ENCODE peak calls at places on chromosomes 13 and 19, in eight cellular contexts. D, H, X, I, F, B, G and U are unnamed samples.

GRCh38 chr19:55620410-55620809 is 4.0 kb downstream of the ZNF784 start:
- DNase-seq in G (no peak), X (no peak), B (no peak), H (no peak), D (peak; percentile 60), I (peak; percentile 87), F (no peak), U (no peak)

GRCh38 chr19:18499055-18499775 is 22.7 kb downstream of the ELL start:
- DNase-seq in G (peak; percentile 85), H (no peak), F (no peak), X (no peak), B (no peak), I (no peak), D (no peak), U (no peak)

GRCh38 chr13:31908696-31909386 is 122.7 kb upstream of the FRY start:
- DNase-seq in I (peak; percentile 89), D (no peak), B (no peak), G (no peak), F (no peak), X (no peak), H (no peak), U (peak; percentile 51)

GRCh38 chr19:1307755-1308303 is 22.2 kb downstream of the EFNA2 start:
- DNase-seq in H (no peak), D (no peak), I (no peak), X (no peak), B (no peak), G (no peak), F (no peak), U (no peak)

GRCh38 chr13:94173312-94173854 is 306.1 kb downstream of the DCT start:
- DNase-seq in H (no peak), X (peak; percentile 19), F (peak; percentile 59), G (peak; percentile 79), D (no peak), B (no peak), I (no peak), U (no peak)

GRCh38 chr13:26320766-26321165 is 66.8 kb downstream of the CDK8 start:
- DNase-seq in D (no peak), F (no peak), I (no peak), G (no peak), X (no peak), H (no peak), B (no peak), U (no peak)

GRCh38 chr13:110028838-110029621 is 242.6 kb upstream of the IRS2 start:
- DNase-seq in F (no peak), D (no peak), X (no peak), I (no peak), B (no peak), G (no peak), H (no peak), U (no peak)

GRCh38 chr19:12796146-12797071 is 5.1 kb downstream of the JUNB start:
- DNase-seq in D (peak; percentile 84), B (peak; percentile 63), F (no peak), H (peak; percentile 85), X (peak; percentile 60), G (peak; percentile 91), I (peak; percentile 73), U (peak; percentile 93)

GRCh38 chr13:49502954-49503353 is 7.2 kb downstream of the PHF11 start:
- DNase-seq in H (no peak), B (no peak), X (no peak), D (no peak), G (peak; percentile 21), F (no peak), I (no peak), U (peak; percentile 1)

GRCh38 chr13:63184693-63185092 is 1769.0 kb upstream of the PCDH20 start:
- DNase-seq in X (no peak), G (peak; percentile 42), F (no peak), I (no peak), B (no peak), H (no peak), D (no peak), U (peak; percentile 7)

GRCh38 chr13:31051999-31052398 is 109.7 kb downstream of the HSPH1 start:
- DNase-seq in F (no peak), D (no peak), I (no peak), G (peak; percentile 22), H (no peak), B (no peak), X (no peak), U (peak; percentile 25)

GRCh38 chr13:106533101-106533939 is 2.1 kb downstream of the EFNB2 start:
- DNase-seq in D (peak; percentile 32), F (no peak), B (peak; percentile 31), H (peak; percentile 81), I (no peak), X (peak; percentile 70), G (peak; percentile 83), U (peak; percentile 92)

GRCh38 chr19:40613669-40614594 is 12.8 kb downstream of the LTBP4 start:
- DNase-seq in D (peak; percentile 93), G (peak; percentile 95), X (peak; percentile 68), F (no peak), I (no peak), H (peak; percentile 97), B (peak; percentile 80), U (peak; percentile 76)

GRCh38 chr13:98239156-98240076 is 62.3 kb upstream of the RNF113B start:
- DNase-seq in G (no peak), B (no peak), D (no peak), X (no peak), I (no peak), F (no peak), H (peak; percentile 56), U (peak; percentile 97)

GRCh38 chr13:99757756-99758464 is 213.7 kb downstream of the ZIC5 start:
- DNase-seq in H (peak; percentile 100), D (no peak), G (no peak), B (no peak), I (no peak), F (no peak), X (no peak), U (peak; percentile 99)

GRCh38 chr19:57152921-57153320 is 7.9 kb upstream of the ZIM3 start:
- DNase-seq in B (no peak), H (no peak), D (no peak), X (no peak), I (no peak), F (no peak), G (no peak), U (no peak)